ENCODE peak calls at places on chromosomes 2 and 18, in four cellular contexts. S is IMR-90, H is epithelial cell of esophagus, R is SK-N-SH. I is an unnamed sample.
A peak's percentile ranks its signal among the peaks of the same experiment; 100 is the strongest.

GRCh38 chr2:53787255-53787910 is 539 bp downstream of the ERLEC1 start:
- DNase-seq in S (peak; percentile 48), H (peak; percentile 40), R (peak; percentile 16), I (no peak)

GRCh38 chr18:28125051-28125450 is 51.9 kb downstream of the CDH2 start:
- DNase-seq in S (no peak), H (peak; percentile 59), R (no peak), I (no peak)

GRCh38 chr2:73987109-73987947 is 2.6 kb downstream of the TET3 start:
- DNase-seq in S (peak; percentile 62), H (peak; percentile 71), R (peak; percentile 62), I (no peak)

GRCh38 chr2:88656690-88657089 is 29.4 kb upstream of the EIF2AK3 start:
- DNase-seq in S (peak; percentile 62), H (no peak), R (no peak), I (no peak)

GRCh38 chr2:38074047-38074774 is 1.7 kb downstream of the CYP1B1 start:
- DNase-seq in S (no peak), H (no peak), R (peak; percentile 24), I (no peak)

GRCh38 chr18:34650121-34650545 is 60.0 kb upstream of the DTNA start:
- DNase-seq in S (peak; percentile 88), H (peak; percentile 45), R (no peak), I (no peak)

GRCh38 chr2:161414385-161415040 is 1.6 kb upstream of the TBR1 start:
- DNase-seq in S (peak; percentile 11), H (peak; percentile 33), R (peak; percentile 80), I (no peak)

GRCh38 chr2:31373127-31373526 is 41.4 kb downstream of the XDH start:
- DNase-seq in S (no peak), H (no peak), R (no peak), I (no peak)

GRCh38 chr2:147098946-147099345 is 745.9 kb upstream of the ACVR2A start:
- DNase-seq in S (no peak), H (peak; percentile 16), R (no peak), I (no peak)

GRCh38 chr2:48347712-48348111 is 182.2 kb upstream of the STON1 start:
- DNase-seq in S (no peak), H (no peak), R (peak; percentile 16), I (no peak)

GRCh38 chr2:158120664-158121063 is 19.0 kb downstream of the UPP2 start:
- DNase-seq in S (no peak), H (no peak), R (no peak), I (no peak)

GRCh38 chr18:31371970-31372369 is 4.6 kb upstream of the DSG4 start:
- DNase-seq in S (no peak), H (no peak), R (no peak), I (no peak)

GRCh38 chr2:101806123-101806522 is 108.6 kb downstream of the MAP4K4 start:
- DNase-seq in S (peak; percentile 76), H (peak; percentile 75), R (no peak), I (no peak)

GRCh38 chr2:54262015-54262765 is 6.2 kb upstream of the TSPYL6 start:
- DNase-seq in S (peak; percentile 51), H (no peak), R (peak; percentile 67), I (no peak)

GRCh38 chr18:62634991-62635630 is 80.2 kb upstream of the PHLPP1 start:
- DNase-seq in S (no peak), H (peak; percentile 93), R (no peak), I (no peak)

GRCh38 chr18:69838620-69839411 is 108.9 kb downstream of the CD226 start:
- DNase-seq in S (no peak), H (peak; percentile 6), R (peak; percentile 29), I (peak; percentile 19)

GRCh38 chr2:29753676-29754444 is 167.5 kb downstream of the ALK start:
- DNase-seq in S (peak; percentile 63), H (no peak), R (peak; percentile 54), I (no peak)

GRCh38 chr2:193806088-193806774 is 1611.5 kb upstream of the TMEFF2 start:
- DNase-seq in S (no peak), H (peak; percentile 21), R (no peak), I (no peak)

GRCh38 chr18:55582325-55582724 is 5.7 kb downstream of the TCF4 start:
- DNase-seq in S (no peak), H (no peak), R (no peak), I (no peak)
- H3K4me3 ChIP-seq in S (no peak overlapping the region), H (no peak overlapping the region), R (no peak overlapping the region), I (no peak overlapping the region)

DNA sequence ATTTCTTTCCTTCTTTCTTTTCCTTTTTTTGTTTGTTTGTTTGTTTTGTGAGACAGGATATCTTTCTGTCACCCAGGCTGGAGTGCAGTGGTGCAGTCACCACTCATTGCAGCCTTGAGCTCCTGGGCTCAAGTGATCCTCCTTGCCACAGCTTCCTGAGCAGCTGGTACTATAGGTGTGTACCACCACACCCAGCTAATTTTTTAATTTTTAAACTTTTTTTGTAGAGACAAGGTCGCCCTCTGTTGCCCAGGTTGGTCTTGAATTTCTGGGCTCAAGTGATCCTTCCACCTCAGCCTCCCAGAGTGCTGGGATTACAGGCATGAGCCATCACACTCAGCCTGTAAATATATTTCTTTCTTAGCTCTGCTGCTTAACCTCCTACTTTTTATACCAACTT is 83.4 kb upstream of the CYP20A1 start:
- DNase-seq in S (no peak), H (no peak), R (no peak), I (no peak)
- TF ChIP-seq CTCF in S (no peak), H (no peak), R (peak; percentile 18), I (peak; percentile 21)

GRCh38 chr2:174039551-174040416 is 74.6 kb upstream of the SP3 start:
- DNase-seq in S (peak; percentile 97), H (peak; percentile 94), R (peak; percentile 83), I (peak; percentile 89)
- H3K4me3 ChIP-seq in S (no peak overlapping the region), H (no peak overlapping the region), R (no peak overlapping the region), I (no peak overlapping the region)

GRCh38 chr2:129936334-129936934 is 43.0 kb upstream of the RAB6C start:
- DNase-seq in S (no peak), H (no peak), R (peak; percentile 53), I (no peak)
- TF ChIP-seq CTCF in S (no peak), H (no peak), R (peak; percentile 64), I (no peak)

GRCh38 chr2:232859385-232859916 is 10.6 kb upstream of the SNORC start:
- DNase-seq in S (no peak), H (no peak), R (no peak), I (no peak)
- H3K4me3 ChIP-seq in S (no peak overlapping the region), H (no peak overlapping the region), R (no peak overlapping the region), I (no peak overlapping the region)

I was measured in GM12864.